ENCODE peak calls at places on chromosomes 5 and 9, in ten cellular contexts. E is T-helper 9 cell; I is dorsolateral prefrontal cortex; Y is endothelial cell; W is CD8-positive, alpha-beta T cell; F is ELR; S is naive thymus-derived CD8-positive, alpha-beta T cell; O is choroid plexus epithelial cell; D is NCI-H510A; U is Right ventricle myocardium superior. J is an unnamed sample.

GRCh38 chr5:149277821-149278220 is 6.2 kb downstream of the AFAP1L1 start:
- DNase-seq in I (no peak), Y (no peak), D (no peak), W (no peak), E (no peak), F (no peak), U (no peak), S (no peak), O (no peak), J (no peak)

GRCh38 chr9:84294551-84294950 is 46.0 kb downstream of the SLC28A3 start:
- DNase-seq in Y (no peak), F (no peak), O (no peak), D (no peak), W (no peak), U (no peak), E (no peak), S (no peak), I (no peak), J (no peak)

GRCh38 chr5:74951855-74952254 is 85.7 kb upstream of the FAM169A start:
- DNase-seq in O (no peak), I (no peak), U (no peak), S (no peak), D (no peak), Y (no peak), F (no peak), W (no peak), E (no peak), J (no peak)

GRCh38 chr9:19181002-19181401 is 49.5 kb upstream of the DENND4C start:
- DNase-seq in E (no peak), S (no peak), U (no peak), F (no peak), W (no peak), I (no peak), O (no peak), Y (no peak), D (no peak), J (no peak)

GRCh38 chr5:172858511-172858989 is 24.5 kb downstream of the ERGIC1 start:
- DNase-seq in U (no peak), E (no peak), Y (no peak), S (no peak), I (no peak), O (no peak), F (peak; percentile 88), D (no peak), W (no peak), J (no peak)

GRCh38 chr5:61675015-61675692 is 343.1 kb downstream of the ZSWIM6 start:
- DNase-seq in S (no peak), I (no peak), U (no peak), O (no peak), D (no peak), W (no peak), Y (no peak), F (no peak), E (no peak), J (no peak)

GRCh38 chr9:73008273-73008672 is 55.4 kb upstream of the ALDH1A1 start:
- DNase-seq in E (no peak), D (no peak), W (no peak), O (no peak), U (no peak), S (no peak), Y (no peak), I (no peak), F (no peak), J (no peak)

GRCh38 chr9:115604831-115605483 is 487.0 kb upstream of the TNC start:
- DNase-seq in F (peak; percentile 95), U (no peak), E (no peak), S (no peak), Y (no peak), W (no peak), O (peak; percentile 82), D (no peak), I (no peak), J (no peak)

GRCh38 chr5:79417495-79417894 is 96.4 kb downstream of the HOMER1 start:
- DNase-seq in D (no peak), O (no peak), W (no peak), Y (no peak), I (no peak), U (no peak), E (no peak), F (no peak), S (no peak), J (no peak)

GRCh38 chr5:172886974-172887491 is 53.0 kb downstream of the ERGIC1 start:
- DNase-seq in D (no peak), Y (no peak), E (no peak), W (no peak), U (peak; percentile 85), I (no peak), S (no peak), O (peak; percentile 99), F (peak; percentile 86), J (no peak)

GRCh38 chr5:78638423-78638822 is 10.1 kb downstream of the LHFPL2 start:
- DNase-seq in I (no peak), F (peak; percentile 100), E (no peak), D (peak; percentile 72), U (peak; percentile 68), Y (no peak), O (peak; percentile 80), W (no peak), S (no peak), J (no peak)

GRCh38 chr9:93533863-93534262 is 42.5 kb upstream of the PHF2 start:
- DNase-seq in U (no peak), Y (no peak), W (no peak), I (no peak), O (no peak), S (no peak), E (no peak), D (no peak), F (no peak), J (no peak)

GRCh38 chr5:138110266-138110963 is 26.6 kb downstream of the WNT8A start:
- DNase-seq in W (no peak), Y (no peak), U (no peak), I (no peak), F (no peak), S (no peak), O (no peak), D (no peak), E (no peak), J (no peak)

GRCh38 chr9:96557921-96558320 is 61.7 kb downstream of the CDC14B start:
- DNase-seq in W (no peak), D (no peak), I (no peak), O (no peak), Y (no peak), U (no peak), F (no peak), S (no peak), E (no peak), J (no peak)

GRCh38 chr9:132015866-132016265 is 63.8 kb downstream of the MED27 start:
- DNase-seq in I (no peak), E (no peak), W (no peak), O (no peak), F (no peak), Y (no peak), S (no peak), U (no peak), D (no peak), J (no peak)

GRCh38 chr9:137411670-137412380 is 11.1 kb downstream of the EXD3 start:
- DNase-seq in E (no peak), I (no peak), W (peak; percentile 19), S (no peak), D (no peak), U (peak; percentile 81), Y (no peak), F (peak; percentile 97), O (peak; percentile 96), J (no peak)

GRCh38 chr5:80170117-80170535 is 85.7 kb downstream of the SERINC5 start:
- DNase-seq in D (no peak), W (no peak), U (no peak), E (no peak), Y (no peak), F (no peak), I (no peak), O (no peak), S (no peak), J (no peak)

GRCh38 chr5:167665841-167666375 is 625.5 kb upstream of the WWC1 start:
- DNase-seq in E (no peak), U (no peak), O (no peak), S (no peak), W (no peak), Y (no peak), I (no peak), F (no peak), D (no peak), J (no peak)

GRCh38 chr5:120072054-120072453 is 392.0 kb upstream of the PRR16 start:
- DNase-seq in U (no peak), O (no peak), S (no peak), F (no peak), D (no peak), E (no peak), W (no peak), I (no peak), Y (no peak), J (no peak)

GRCh38 chr5:19314840-19315239 is 673.2 kb downstream of the CDH18 start:
- DNase-seq in W (no peak), Y (no peak), O (no peak), S (no peak), I (no peak), U (no peak), D (no peak), F (peak; percentile 53), E (no peak), J (no peak)

GRCh38 chr9:91423785-91424402 is at the start of gene NFIL3:
- DNase-seq in D (peak; percentile 71), O (peak; percentile 81), E (peak; percentile 49), I (peak; percentile 85), S (peak; percentile 52), W (peak; percentile 61), F (peak; percentile 84), Y (peak; percentile 75), U (peak; percentile 92), J (peak; percentile 97)

GRCh38 chr9:85723220-85723619 is 18.5 kb downstream of the AGTPBP1 start:
- DNase-seq in D (no peak), I (peak; percentile 69), U (no peak), E (peak; percentile 25), F (no peak), Y (peak; percentile 23), S (peak; percentile 87), W (peak; percentile 59), O (peak; percentile 55), J (no peak)

GRCh38 chr9:90478821-90479220 is 163.8 kb downstream of the DIRAS2 start:
- DNase-seq in W (no peak), F (no peak), I (no peak), Y (no peak), O (no peak), S (no peak), E (no peak), D (no peak), U (no peak), J (no peak)

GRCh38 chr5:10719965-10720364 is 41.1 kb downstream of the DAP start:
- DNase-seq in D (no peak), O (peak; percentile 61), S (no peak), F (peak; percentile 99), W (no peak), E (no peak), I (no peak), Y (no peak), U (no peak), J (no peak)

GRCh38 chr9:84339523-84339922 is 1.0 kb downstream of the SLC28A3 start:
- DNase-seq in F (no peak), S (no peak), I (no peak), O (no peak), Y (no peak), D (peak; percentile 33), E (no peak), U (no peak), W (no peak), J (no peak)

J was measured in B cell.